ENCODE peak calls at places on chromosomes 11 and 22, in seven cellular contexts. R is NCI-H1092; Z is RWPE1; A is omental fat pad; G is Peyer's patch; O is stimulated activated naive B cell treated with anti-CD40 and anti-IgM and Interleukin-4, amounts not matched to agents 10 μg/mL and 1 μg/mL and 100 μg/mL, for 72 hours; M is CD8-positive, alpha-beta T cell. T is an unnamed sample.
A peak's percentile ranks its signal among the peaks of the same experiment; 100 is the strongest.

GRCh38 chr11:86108890-86109638 is 40.2 kb upstream of the PICALM start:
- DNase-seq in G (no peak), O (no peak), M (no peak), R (no peak), A (no peak), Z (no peak), T (no peak)

GRCh38 chr22:27128461-27129080 is 471.2 kb downstream of the MIAT start:
- DNase-seq in Z (no peak), O (no peak), R (no peak), G (no peak), M (no peak), A (no peak), T (no peak)

GRCh38 chr22:39999144-39999757 is 4.5 kb downstream of the FAM83F start:
- DNase-seq in G (no peak), R (no peak), Z (peak; percentile 64), A (no peak), O (no peak), M (no peak), T (no peak)

GRCh38 chr11:17277024-17277584 is 565 bp downstream of the NUCB2 start:
- DNase-seq in Z (peak; percentile 26), M (peak; percentile 50), O (no peak), A (no peak), R (peak; percentile 50), G (no peak), T (peak; percentile 32)

GRCh38 chr11:28654191-28654590 is 546.0 kb downstream of the METTL15 start:
- DNase-seq in O (no peak), M (no peak), A (no peak), Z (no peak), R (no peak), G (no peak), T (no peak)

GRCh38 chr22:20839837-20840645 is 18.6 kb downstream of the PI4KA start:
- DNase-seq in A (no peak), O (no peak), Z (no peak), G (no peak), R (no peak), M (no peak), T (no peak)

GRCh38 chr11:45045692-45046471 is 95.2 kb upstream of the TP53I11 start:
- DNase-seq in G (no peak), R (no peak), Z (peak; percentile 86), A (peak; percentile 65), M (no peak), O (no peak), T (peak; percentile 26)

GRCh38 chr11:35579557-35580396 is 38.5 kb upstream of the FJX1 start:
- DNase-seq in M (no peak), O (no peak), Z (peak; percentile 78), A (no peak), R (no peak), G (no peak), T (peak; percentile 63)

GRCh38 chr11:21622995-21623394 is 569.9 kb upstream of the ANO5 start:
- DNase-seq in R (no peak), G (no peak), O (no peak), A (no peak), Z (no peak), M (no peak), T (no peak)

GRCh38 chr22:31526275-31526674 is 29.9 kb downstream of the SFI1 start:
- DNase-seq in Z (no peak), O (peak; percentile 40), R (no peak), G (no peak), A (no peak), M (no peak), T (no peak)

GRCh38 chr22:30310881-30311771 is 15.6 kb downstream of the TBC1D10A start:
- DNase-seq in R (no peak), Z (no peak), M (no peak), A (no peak), G (no peak), O (no peak), T (no peak)

GRCh38 chr22:18146389-18146753 is 3.6 kb upstream of the USP18 start:
- DNase-seq in A (no peak), Z (no peak), O (no peak), G (no peak), R (no peak), M (no peak), T (no peak)

GRCh38 chr22:38111941-38112355 is 1.5 kb upstream of the BAIAP2L2 start:
- DNase-seq in M (no peak), R (no peak), O (no peak), G (no peak), A (no peak), Z (no peak), T (no peak)